ENCODE peak calls at places on chromosomes 2 and 18, in eight cellular contexts. Q is K562, K is stomach, E is transverse colon, M is A549, W is HCT116, P is Peyer's patch, J is body of pancreas. U is an unnamed sample.

GRCh38 chr2:207354466-207354865 is 175.3 kb upstream of the CREB1 start:
- DNase-seq in E (no peak), M (no peak), W (no peak), Q (no peak), K (no peak), J (no peak), P (no peak), U (no peak)

GRCh38 chr18:34947711-34948125 is 93.5 kb upstream of the MAPRE2 start:
- DNase-seq in Q (no peak), J (no peak), W (no peak), E (no peak), M (peak; percentile 54), P (no peak), K (no peak), U (no peak)

GRCh38 chr2:192398236-192398635 is 203.5 kb upstream of the TMEFF2 start:
- DNase-seq in E (no peak), M (no peak), P (no peak), J (no peak), W (no peak), Q (no peak), K (no peak), U (no peak)

GRCh38 chr18:9025104-9025838 is 77.2 kb upstream of the NDUFV2 start:
- DNase-seq in M (peak; percentile 13), P (no peak), K (no peak), W (peak; percentile 89), J (no peak), E (no peak), Q (no peak), U (no peak)

GRCh38 chr2:196808281-196808680 is 874 bp downstream of the C2orf66 start:
- DNase-seq in E (no peak), K (no peak), P (no peak), J (no peak), W (no peak), Q (no peak), M (peak; percentile 13), U (no peak)

GRCh38 chr2:23745726-23746105 is 181.2 kb downstream of the ATAD2B start:
- DNase-seq in K (no peak), P (no peak), J (peak; percentile 34), Q (no peak), W (no peak), M (peak; percentile 9), E (no peak), U (peak; percentile 21)

GRCh38 chr2:130374587-130375290 is 18.9 kb downstream of the PTPN18 start:
- DNase-seq in W (no peak), E (no peak), J (no peak), M (no peak), P (no peak), K (no peak), Q (no peak), U (peak; percentile 15)

GRCh38 chr2:9373047-9373446 is 50.3 kb downstream of the ITGB1BP1 start:
- DNase-seq in Q (no peak), P (peak; percentile 17), E (no peak), J (no peak), K (no peak), W (no peak), M (no peak), U (no peak)

GRCh38 chr2:213246665-213247281 is 37.5 kb upstream of the SPAG16 start:
- DNase-seq in Q (peak; percentile 7), P (peak; percentile 30), J (peak; percentile 59), M (peak; percentile 58), E (peak; percentile 19), W (peak; percentile 47), K (peak; percentile 41), U (no peak)

GRCh38 chr2:202267495-202267894 is 1.9 kb downstream of the NOP58 start:
- DNase-seq in M (no peak), W (no peak), K (no peak), P (no peak), E (no peak), Q (no peak), J (no peak), U (no peak)

GRCh38 chr2:158818511-158818910 is 23.4 kb downstream of the DAPL1 start:
- DNase-seq in E (no peak), J (peak; percentile 12), M (no peak), W (no peak), Q (no peak), P (no peak), K (peak; percentile 31), U (no peak)

GRCh38 chr18:77046409-77046808 is 86.2 kb downstream of the MBP start:
- DNase-seq in K (no peak), M (no peak), P (no peak), E (no peak), Q (no peak), J (no peak), W (no peak), U (no peak)

GRCh38 chr18:51340332-51340731 is 142.9 kb upstream of the MEX3C start:
- DNase-seq in P (no peak), W (no peak), M (no peak), Q (no peak), J (no peak), E (no peak), K (no peak), U (no peak)

GRCh38 chr2:7356909-7357584 is 439.8 kb downstream of the RNF144A start:
- DNase-seq in E (no peak), Q (no peak), J (peak; percentile 97), P (no peak), K (peak; percentile 87), M (no peak), W (no peak), U (no peak)

GRCh38 chr2:65369980-65370379 is 62.4 kb downstream of the SPRED2 start:
- DNase-seq in Q (no peak), J (no peak), E (no peak), P (no peak), M (no peak), W (no peak), K (no peak), U (no peak)

GRCh38 chr2:65369574-65369973 is 62.8 kb downstream of the SPRED2 start:
- DNase-seq in M (no peak), Q (no peak), P (no peak), E (no peak), J (peak; percentile 30), W (no peak), K (no peak), U (no peak)

GRCh38 chr2:65370387-65371093 is 61.9 kb downstream of the SPRED2 start:
- DNase-seq in W (no peak), P (no peak), M (no peak), E (no peak), J (no peak), K (no peak), Q (no peak), U (no peak)

GRCh38 chr2:65372619-65373018 is 59.8 kb downstream of the SPRED2 start:
- DNase-seq in M (no peak), Q (no peak), W (no peak), E (no peak), P (no peak), K (no peak), J (no peak), U (no peak)

DNA sequence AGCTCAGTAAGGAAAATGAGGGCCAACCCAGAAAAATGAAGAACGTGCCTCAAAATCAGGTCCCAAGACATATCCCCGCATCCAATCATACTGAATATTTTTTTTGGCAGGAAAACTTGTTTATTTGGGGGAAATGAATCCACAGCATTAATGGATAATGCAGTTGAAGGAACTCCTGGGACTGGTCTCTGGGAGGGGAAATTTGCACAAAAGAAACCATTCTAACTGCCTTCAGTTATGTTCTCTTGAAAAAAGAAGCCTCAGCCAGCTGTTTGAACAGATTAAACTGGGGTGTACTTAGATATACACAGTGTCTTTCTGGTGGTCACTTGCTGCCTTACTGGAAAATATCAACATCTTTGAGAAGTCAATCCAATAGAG is 61.3 kb downstream of the SPRED2 start:
- DNase-seq in J (no peak), E (no peak), Q (no peak), K (no peak), P (no peak), M (no peak), W (no peak), U (no peak)
- H3K4me3 ChIP-seq in J (no peak overlapping the region), E (no peak overlapping the region), Q (no peak overlapping the region), K (no peak overlapping the region), P (no peak overlapping the region), M (no peak overlapping the region), W (no peak overlapping the region), U (no peak overlapping the region)

GRCh38 chr18:24917767-24918166 is 434.2 kb downstream of the ZNF521 start:
- DNase-seq in W (no peak), E (no peak), J (no peak), M (no peak), P (no peak), Q (no peak), K (no peak), U (no peak)

GRCh38 chr18:24913507-24914147 is 438.3 kb downstream of the ZNF521 start:
- DNase-seq in P (no peak), J (no peak), W (no peak), Q (no peak), K (no peak), E (no peak), M (no peak), U (no peak)

GRCh38 chr18:24914685-24915267 is 437.2 kb downstream of the ZNF521 start:
- DNase-seq in Q (no peak), M (no peak), W (no peak), K (no peak), E (no peak), J (no peak), P (no peak), U (no peak)

GRCh38 chr18:24915547-24915946 is 436.4 kb downstream of the ZNF521 start:
- DNase-seq in W (no peak), P (no peak), K (no peak), E (no peak), J (no peak), M (no peak), Q (no peak), U (no peak)

GRCh38 chr18:24914148-24914525 is 437.8 kb downstream of the ZNF521 start:
- DNase-seq in J (no peak), W (no peak), P (no peak), E (no peak), K (no peak), M (no peak), Q (no peak), U (no peak)
- TF ChIP-seq POLR2A in J (no peak), W (no peak), P (no peak), E (no peak), K (no peak), M (no peak), Q (no peak), U (no peak)

DNA sequence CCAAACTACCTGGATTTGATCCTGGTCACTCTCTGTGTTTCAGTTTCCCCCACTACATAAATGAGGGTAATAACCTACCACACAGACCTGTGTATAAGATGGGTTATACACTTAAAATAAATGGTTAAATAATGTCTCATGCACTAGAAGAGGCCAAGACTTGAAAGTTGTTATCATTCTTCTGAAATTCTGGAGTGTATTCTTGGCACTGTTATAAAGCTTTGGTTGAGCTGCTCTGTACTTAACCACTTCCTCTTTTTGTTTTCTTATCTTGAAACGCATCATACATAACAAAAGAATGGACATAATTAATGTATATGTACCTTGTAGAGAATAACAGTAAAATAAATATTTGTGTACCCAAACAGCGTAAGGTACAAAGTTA is 281.0 kb downstream of the AFF3 start:
- DNase-seq in J (no peak), K (no peak), M (no peak), W (no peak), P (no peak), E (no peak), Q (no peak), U (no peak)
- H3K4me1 ChIP-seq in J (no peaks in the 10 kb centered on the region), K (peaks cover 9% of the 10 kb centered on the region), M (no peaks in the 10 kb centered on the region), W (no peaks in the 10 kb centered on the region), P (peaks cover 6% of the 10 kb centered on the region), E (no peaks in the 10 kb centered on the region), Q (no peaks in the 10 kb centered on the region), U (no peaks in the 10 kb centered on the region)

GRCh38 chr2:165469417-165469816 is at the start of gene CSRNP3:
- DNase-seq in J (peak; percentile 83), P (no peak), E (peak; percentile 59), W (peak; percentile 12), Q (no peak), M (peak; percentile 72), K (peak; percentile 65), U (peak; percentile 65)
- H3K4me3 ChIP-seq in J (no peak within 1 kb of the TSS), P (peak within 1 kb of the TSS; percentile 44), E (peak within 1 kb of the TSS; percentile 62), W (no peak within 1 kb of the TSS), Q (no peak within 1 kb of the TSS), M (peak within 1 kb of the TSS; percentile 38), K (peak within 1 kb of the TSS; percentile 43), U (peak within 1 kb of the TSS; percentile 43)